ENCODE peak calls at places on chromosomes 4 and X, in seven cellular contexts. L is CD4-positive, alpha-beta memory T cell; N is K562; V is hepatocyte; D is GM23248; T is kidney; B is spleen. K is an unnamed sample.

GRCh38 chrX:123077671-123078070 is 106.4 kb upstream of the GRIA3 start:
- DNase-seq in N (no peak), B (no peak), D (no peak), L (no peak), T (no peak), V (no peak), K (no peak)

GRCh38 chr4:1172971-1173757 is 781 bp upstream of the SPON2 start:
- DNase-seq in D (peak; percentile 66), V (peak; percentile 79), T (no peak), L (no peak), N (no peak), B (no peak), K (no peak)

GRCh38 chr4:13678186-13678924 is 50.8 kb upstream of the BOD1L1 start:
- DNase-seq in L (no peak), D (no peak), V (no peak), B (no peak), N (no peak), T (no peak), K (peak; percentile 9)

GRCh38 chrX:124497386-124497785 is 151.0 kb downstream of the SH2D1A start:
- DNase-seq in N (no peak), B (no peak), L (no peak), D (no peak), T (no peak), V (no peak), K (no peak)

GRCh38 chrX:68936608-68937007 is 107.8 kb downstream of the EFNB1 start:
- DNase-seq in L (no peak), T (no peak), N (no peak), V (peak; percentile 44), D (peak; percentile 92), B (peak; percentile 16), K (peak; percentile 76)

GRCh38 chr4:90442619-90443018 is 315.4 kb downstream of the CCSER1 start:
- DNase-seq in T (no peak), V (no peak), L (no peak), D (no peak), B (no peak), N (no peak), K (no peak)

GRCh38 chr4:48603366-48604003 is 113.4 kb downstream of the ZAR1 start:
- DNase-seq in V (peak; percentile 55), B (no peak), D (no peak), L (no peak), N (no peak), T (no peak), K (no peak)

GRCh38 chr4:20248155-20248558 is 3.5 kb upstream of the SLIT2 start:
- DNase-seq in T (no peak), L (no peak), D (peak; percentile 90), V (peak; percentile 77), B (no peak), N (no peak), K (peak; percentile 64)

GRCh38 chr4:68905598-68906237 is 45.9 kb downstream of the UGT2A3 start:
- DNase-seq in D (no peak), N (no peak), V (peak; percentile 63), T (no peak), L (no peak), B (no peak), K (peak; percentile 25)

GRCh38 chr4:3410401-3411135 is 31.2 kb upstream of the HGFAC start:
- DNase-seq in V (no peak), B (peak; percentile 54), N (no peak), L (no peak), D (no peak), T (peak; percentile 44), K (no peak)

GRCh38 chr4:96016615-96017299 is 176.9 kb downstream of the PDHA2 start:
- DNase-seq in B (no peak), L (no peak), V (peak; percentile 48), T (no peak), D (no peak), N (no peak), K (peak; percentile 78)

GRCh38 chrX:68832101-68832416 is 3.2 kb downstream of the EFNB1 start:
- DNase-seq in V (peak; percentile 67), N (no peak), B (no peak), T (peak; percentile 76), D (peak; percentile 88), L (no peak), K (no peak)

GRCh38 chr4:15891312-15891711 is 47.2 kb downstream of the FGFBP1 start:
- DNase-seq in N (no peak), T (no peak), D (no peak), L (no peak), V (no peak), B (no peak), K (no peak)

GRCh38 chr4:14726441-14727405 is 275.6 kb upstream of the CPEB2 start:
- DNase-seq in B (no peak), T (no peak), D (peak; percentile 1), V (no peak), N (no peak), L (no peak), K (peak; percentile 97)

GRCh38 chrX:56784666-56785065 is 55.6 kb downstream of the NBDY start:
- DNase-seq in L (no peak), B (no peak), D (no peak), V (no peak), T (peak; percentile 33), N (no peak), K (no peak)

GRCh38 chrX:113743069-113743468 is 840.8 kb upstream of the HTR2C start:
- DNase-seq in T (no peak), V (no peak), D (no peak), B (no peak), L (no peak), N (no peak), K (no peak)

GRCh38 chr4:167419468-167420133 is 185.3 kb upstream of the SPOCK3 start:
- DNase-seq in B (no peak), L (no peak), T (no peak), D (no peak), V (no peak), N (no peak), K (no peak)

GRCh38 chr4:142550955-142551354 is 295.1 kb downstream of the INPP4B start:
- DNase-seq in L (no peak), D (peak; percentile 18), V (no peak), B (no peak), T (no peak), N (no peak), K (peak; percentile 20)

GRCh38 chr4:156827519-156827918 is 144.1 kb downstream of the PDGFC start:
- DNase-seq in L (no peak), T (no peak), B (no peak), V (no peak), D (peak; percentile 8), N (no peak), K (no peak)

GRCh38 chrX:19195243-19195610 is 73.0 kb upstream of the ADGRG2 start:
- DNase-seq in N (no peak), V (peak; percentile 44), T (no peak), B (no peak), L (no peak), D (no peak), K (no peak)

GRCh38 chrX:48910926-48911406 is 480 bp downstream of the SLC35A2 start:
- DNase-seq in N (peak; percentile 39), B (no peak), D (peak; percentile 54), L (no peak), V (no peak), T (peak; percentile 6), K (no peak)

GRCh38 chr4:140083320-140083719 is 70.7 kb downstream of the MAML3 start:
- DNase-seq in T (no peak), D (peak; percentile 51), L (no peak), V (no peak), N (no peak), B (no peak), K (no peak)
- H3K4me1 ChIP-seq in T (peaks cover 16% of the 10 kb centered on the region), D (peaks cover 15% of the 10 kb centered on the region), L (no peaks in the 10 kb centered on the region), V (peaks cover 51% of the 10 kb centered on the region), N (no peaks in the 10 kb centered on the region), B (peaks cover 25% of the 10 kb centered on the region), K (no peaks in the 10 kb centered on the region)

GRCh38 chr4:10100734-10101216 is 15.8 kb downstream of the WDR1 start:
- DNase-seq in T (no peak), B (peak; percentile 86), V (no peak), D (no peak), L (peak; percentile 46), N (no peak), K (no peak)
- H3K4me1 ChIP-seq in T (peaks cover 21% of the 10 kb centered on the region), B (peaks cover 100% of the 10 kb centered on the region), V (peaks cover 10% of the 10 kb centered on the region), D (peaks cover 81% of the 10 kb centered on the region), L (peaks cover 97% of the 10 kb centered on the region), N (peaks cover 17% of the 10 kb centered on the region), K (peaks cover 45% of the 10 kb centered on the region)

GRCh38 chr4:16894406-16894805 is 4.0 kb downstream of the LDB2 start:
- DNase-seq in T (no peak), D (peak; percentile 74), B (no peak), N (no peak), L (no peak), V (no peak), K (no peak)

GRCh38 chr4:16897351-16897750 is 1.1 kb downstream of the LDB2 start:
- DNase-seq in D (peak; percentile 60), V (no peak), T (no peak), B (no peak), L (no peak), N (no peak), K (no peak)

GRCh38 chr4:16897991-16898827 is at the start of gene LDB2:
- DNase-seq in T (peak; percentile 92), L (no peak), V (peak; percentile 82), B (no peak), N (no peak), D (peak; percentile 83), K (no peak)

GRCh38 chr4:16900325-16900724 is 1.9 kb upstream of the LDB2 start:
- DNase-seq in L (no peak), B (no peak), D (no peak), T (no peak), V (no peak), N (no peak), K (no peak)

DNA sequence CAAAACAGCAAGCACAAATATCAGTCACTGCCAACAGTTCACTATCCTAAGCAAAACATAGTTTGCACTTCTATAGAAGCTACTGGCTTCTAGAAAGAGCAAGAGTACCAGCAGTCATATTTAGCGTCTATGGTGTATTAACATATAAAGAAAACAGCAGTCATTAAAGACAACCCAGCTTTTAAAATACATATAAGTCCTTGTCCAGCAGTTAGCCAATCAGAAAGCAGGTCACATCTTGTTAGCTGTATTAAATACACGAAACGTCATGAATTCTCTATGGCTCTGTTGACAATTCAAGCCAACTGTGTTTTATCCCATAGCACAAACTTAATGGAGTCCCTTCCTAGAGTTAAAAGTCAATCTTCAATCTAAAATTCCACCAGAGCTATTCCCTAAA is 1.6 kb downstream of the LDB2 start:
- DNase-seq in T (no peak), D (peak; percentile 84), N (no peak), V (peak; percentile 11), L (no peak), B (no peak), K (no peak)
- H3K4me1 ChIP-seq in T (no peaks in the 10 kb centered on the region), D (peaks cover 44% of the 10 kb centered on the region), N (no peaks in the 10 kb centered on the region), V (peaks cover 4% of the 10 kb centered on the region), L (peaks cover 17% of the 10 kb centered on the region), B (peaks cover 35% of the 10 kb centered on the region), K (no peaks in the 10 kb centered on the region)

GRCh38 chr4:184427093-184427492 is 47.3 kb downstream of the IRF2 start:
- DNase-seq in D (no peak), N (no peak), L (no peak), B (no peak), T (no peak), V (no peak), K (no peak)

GRCh38 chr4:184432127-184432922 is 42.0 kb downstream of the IRF2 start:
- DNase-seq in T (no peak), V (no peak), D (no peak), L (no peak), N (no peak), B (no peak), K (no peak)

GRCh38 chr4:184430163-184430562 is 44.2 kb downstream of the IRF2 start:
- DNase-seq in L (no peak), B (no peak), V (no peak), N (no peak), D (no peak), T (no peak), K (no peak)

GRCh38 chr4:184427687-184428086 is 46.7 kb downstream of the IRF2 start:
- DNase-seq in L (no peak), V (no peak), T (no peak), N (no peak), B (no peak), D (no peak), K (no peak)

GRCh38 chr4:184428787-184429186 is 45.6 kb downstream of the IRF2 start:
- DNase-seq in B (no peak), V (no peak), L (no peak), T (no peak), N (no peak), D (no peak), K (no peak)
- H3K4me1 ChIP-seq in B (peaks cover 100% of the 10 kb centered on the region), V (peaks cover 3% of the 10 kb centered on the region), L (peaks cover 14% of the 10 kb centered on the region), T (no peaks in the 10 kb centered on the region), N (peaks cover 5% of the 10 kb centered on the region), D (no peaks in the 10 kb centered on the region), K (no peaks in the 10 kb centered on the region)